ENCODE peak calls at places on chromosome 20, in six cellular contexts. A is spleen, M is PC-3, I is A549, E is stomach, F is IMR-90. G is an unnamed sample.

GRCh38 chr20:64151634-64152530 is 12.4 kb upstream of the MYT1 start:
- DNase-seq in A (peak; percentile 40), M (peak; percentile 92), I (no peak), E (no peak), F (peak; percentile 46), G (no peak)

GRCh38 chr20:24743641-24744040 is 205.4 kb upstream of the CST7 start:
- DNase-seq in A (no peak), M (no peak), I (no peak), E (no peak), F (no peak), G (no peak)

GRCh38 chr20:47998736-47999135 is 213.5 kb upstream of the SULF2 start:
- DNase-seq in A (no peak), M (no peak), I (no peak), E (no peak), F (no peak), G (no peak)

GRCh38 chr20:37533154-37533715 is 5.6 kb upstream of the BLCAP start:
- DNase-seq in A (no peak), M (no peak), I (no peak), E (no peak), F (no peak), G (no peak)

GRCh38 chr20:19783966-19784401 is 25.9 kb downstream of the RIN2 start:
- DNase-seq in A (no peak), M (peak; percentile 91), I (peak; percentile 76), E (peak; percentile 36), F (peak; percentile 82), G (peak; percentile 51)

GRCh38 chr20:44304383-44304782 is 6.6 kb downstream of the FITM2 start:
- DNase-seq in A (no peak), M (no peak), I (no peak), E (no peak), F (no peak), G (no peak)

GRCh38 chr20:59364611-59365010 is 64.2 kb downstream of the EDN3 start:
- DNase-seq in A (peak; percentile 64), M (no peak), I (no peak), E (no peak), F (no peak), G (peak; percentile 98)

GRCh38 chr20:36736451-36737182 is 9.3 kb downstream of the NDRG3 start:
- DNase-seq in A (no peak), M (no peak), I (no peak), E (no peak), F (no peak), G (no peak)

GRCh38 chr20:25195962-25196700 is 619 bp downstream of the ENTPD6 start:
- DNase-seq in A (no peak), M (peak; percentile 85), I (peak; percentile 32), E (peak; percentile 62), F (peak; percentile 5), G (peak; percentile 83)

GRCh38 chr20:1302578-1303541 is 26.1 kb downstream of the SDCBP2 start:
- DNase-seq in A (peak; percentile 67), M (no peak), I (no peak), E (no peak), F (no peak), G (peak; percentile 96)

GRCh38 chr20:24206995-24207394 is 218.4 kb upstream of the GGTLC1 start:
- DNase-seq in A (no peak), M (peak; percentile 22), I (no peak), E (no peak), F (no peak), G (no peak)

GRCh38 chr20:1776608-1777475 is 118.4 kb upstream of the SIRPA start:
- DNase-seq in A (peak; percentile 93), M (peak; percentile 95), I (peak; percentile 89), E (peak; percentile 84), F (peak; percentile 87), G (peak; percentile 89)

GRCh38 chr20:2778602-2779321 is 21.7 kb downstream of the CPXM1 start:
- DNase-seq in A (no peak), M (no peak), I (no peak), E (no peak), F (no peak), G (no peak)

GRCh38 chr20:407953-408842 is at the start of gene RBCK1:
- DNase-seq in A (peak; percentile 97), M (peak; percentile 85), I (peak; percentile 84), E (peak; percentile 88), F (peak; percentile 72), G (peak; percentile 84)

GRCh38 chr20:42138711-42139110 is 520.5 kb upstream of the CHD6 start:
- DNase-seq in A (no peak), M (no peak), I (no peak), E (no peak), F (no peak), G (no peak)

GRCh38 chr20:13105864-13106457 is 97.2 kb downstream of the SPTLC3 start:
- DNase-seq in A (no peak), M (peak; percentile 84), I (peak; percentile 43), E (no peak), F (peak; percentile 38), G (no peak)

GRCh38 chr20:56540415-56540814 is 7.4 kb downstream of the FAM209B start:
- DNase-seq in A (no peak), M (no peak), I (no peak), E (no peak), F (peak; percentile 24), G (no peak)

GRCh38 chr20:45347936-45348809 is at the start of gene SDC4:
- DNase-seq in A (peak; percentile 83), M (peak; percentile 71), I (peak; percentile 51), E (peak; percentile 80), F (peak; percentile 63), G (peak; percentile 71)

GRCh38 chr20:2694519-2694918 is 1.9 kb downstream of the EBF4 start:
- DNase-seq in A (peak; percentile 67), M (no peak), I (no peak), E (no peak), F (no peak), G (no peak)

GRCh38 chr20:53580376-53581111 is 13.1 kb downstream of the ZNF217 start:
- DNase-seq in A (no peak), M (peak; percentile 70), I (no peak), E (peak; percentile 19), F (no peak), G (no peak)

GRCh38 chr20:46010491-46011405 is 2.0 kb downstream of the MMP9 start:
- DNase-seq in A (peak; percentile 90), M (no peak), I (no peak), E (no peak), F (peak; percentile 7), G (no peak)

GRCh38 chr20:44734938-44735337 is 10.7 kb upstream of the KCNK15 start:
- DNase-seq in A (no peak), M (peak; percentile 73), I (peak; percentile 81), E (no peak), F (peak; percentile 65), G (no peak)

GRCh38 chr20:47355489-47356219 is 845 bp downstream of the ZMYND8 start:
- DNase-seq in A (peak; percentile 41), M (no peak), I (no peak), E (no peak), F (no peak), G (no peak)

GRCh38 chr20:4406627-4407026 is 315.1 kb upstream of the PRND start:
- DNase-seq in A (no peak), M (peak; percentile 69), I (no peak), E (no peak), F (peak; percentile 88), G (no peak)

GRCh38 chr20:62804632-62805364 is at the start of gene OGFR:
- DNase-seq in A (peak; percentile 94), M (peak; percentile 51), I (no peak), E (peak; percentile 69), F (peak; percentile 38), G (peak; percentile 67)

GRCh38 chr20:48015943-48016723 is 230.9 kb upstream of the SULF2 start:
- DNase-seq in A (no peak), M (peak; percentile 77), I (no peak), E (no peak), F (peak; percentile 82), G (no peak)

GRCh38 chr20:38864662-38865061 is 59.2 kb downstream of the PPP1R16B start:
- DNase-seq in A (no peak), M (no peak), I (no peak), E (no peak), F (no peak), G (no peak)

GRCh38 chr20:31716818-31717477 is 5.7 kb downstream of the BCL2L1 start:
- DNase-seq in A (peak; percentile 27), M (no peak), I (no peak), E (no peak), F (no peak), G (no peak)
- H3K4me1 ChIP-seq in A (peaks cover 82% of the 10 kb centered on the region), M (peaks cover 83% of the 10 kb centered on the region), I (peaks cover 74% of the 10 kb centered on the region), E (peaks cover 66% of the 10 kb centered on the region), F (peaks cover 41% of the 10 kb centered on the region), G (peaks cover 84% of the 10 kb centered on the region)

GRCh38 chr20:40970218-40970617 is 58.4 kb upstream of the TOP1 start:
- DNase-seq in A (no peak), M (peak; percentile 36), I (no peak), E (peak; percentile 17), F (no peak), G (no peak)
- TF ChIP-seq CTCF in A (no peak), M (peak; percentile 50), I (no peak), E (no peak), F (peak; percentile 23), G (no peak)

GRCh38 chr20:50628326-50628725 is 63.0 kb downstream of the RIPOR3 start:
- DNase-seq in A (no peak), M (no peak), I (no peak), E (no peak), F (no peak), G (no peak)
- H3K27ac ChIP-seq in A (no peak overlapping the region), M (no peak overlapping the region), I (peak overlapping the region; percentile 56), E (no peak overlapping the region), F (no peak overlapping the region), G (no peak overlapping the region)

GRCh38 chr20:49387606-49387939 is 94.9 kb downstream of the KCNB1 start:
- DNase-seq in A (peak; percentile 5), M (no peak), I (no peak), E (no peak), F (no peak), G (no peak)
- H3K4me1 ChIP-seq in A (no peaks in the 10 kb centered on the region), M (no peaks in the 10 kb centered on the region), I (peaks cover 4% of the 10 kb centered on the region), E (no peaks in the 10 kb centered on the region), F (no peaks in the 10 kb centered on the region), G (no peaks in the 10 kb centered on the region)

DNA sequence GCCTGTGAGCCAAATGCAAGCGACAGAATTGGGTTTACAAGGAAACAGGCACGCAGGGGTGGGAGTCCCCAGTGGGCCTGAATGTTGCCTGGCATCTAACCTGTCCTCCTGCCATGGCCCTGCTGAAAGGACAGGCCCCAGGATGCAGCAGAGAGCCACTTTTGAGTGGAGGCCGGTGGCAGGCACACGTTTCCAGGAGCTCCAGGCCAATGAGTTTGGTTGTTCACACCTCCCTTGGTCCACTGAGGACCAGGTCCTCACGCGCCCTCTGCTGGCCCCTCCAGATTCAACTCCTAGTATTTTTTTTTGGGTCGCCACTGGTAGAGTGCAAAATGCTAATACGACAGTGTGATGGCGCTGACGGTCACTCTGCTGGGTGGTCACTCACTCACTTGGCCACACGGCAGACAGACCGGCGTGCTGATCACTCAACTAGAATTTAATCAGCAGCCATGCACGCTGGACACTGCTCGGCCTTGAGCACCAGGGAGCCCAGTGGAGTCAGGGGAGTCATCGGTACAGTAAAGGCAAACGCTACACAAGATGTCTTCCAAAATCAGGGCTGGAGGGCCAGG is 81.7 kb upstream of the NFATC2 start:
- DNase-seq in A (peak; percentile 87), M (peak; percentile 94), I (peak; percentile 75), E (peak; percentile 60), F (peak; percentile 57), G (peak; percentile 47)
- TF ChIP-seq CTCF in A (peak; percentile 71), M (peak; percentile 97), I (peak; percentile 78), E (peak; percentile 53), F (peak; percentile 67), G (peak; percentile 5)

G was measured in thyroid gland.